ENCODE peak calls at places on chromosome 10, in six cellular contexts. V, I, G, Z, F and P are unnamed samples.

GRCh38 chr10:86075512-86075911 is 291.1 kb downstream of the GRID1 start:
- DNase-seq in Z (no peak), I (no peak), F (no peak), G (no peak), V (no peak), P (no peak)

GRCh38 chr10:68871731-68872342 is 29.3 kb upstream of the DDX50 start:
- DNase-seq in I (no peak), Z (no peak), G (no peak), F (no peak), V (peak; percentile 64), P (no peak)

GRCh38 chr10:44125879-44126675 is 258.8 kb downstream of the CXCL12 start:
- DNase-seq in Z (no peak), I (no peak), F (peak; percentile 22), V (no peak), G (peak; percentile 29), P (no peak)

GRCh38 chr10:91137822-91138221 is 82.6 kb upstream of the PCGF5 start:
- DNase-seq in G (no peak), V (no peak), F (no peak), I (no peak), Z (no peak), P (peak; percentile 78)

GRCh38 chr10:19874791-19875190 is 58.6 kb downstream of the PLXDC2 start:
- DNase-seq in V (no peak), F (no peak), G (no peak), I (no peak), Z (no peak), P (no peak)

GRCh38 chr10:122748496-122748895 is 48.9 kb upstream of the C10orf120 start:
- DNase-seq in F (no peak), G (no peak), Z (no peak), V (no peak), I (no peak), P (no peak)

GRCh38 chr10:98361131-98361633 is 53.8 kb downstream of the PYROXD2 start:
- DNase-seq in G (peak; percentile 91), I (peak; percentile 5), V (peak; percentile 38), Z (no peak), F (peak; percentile 97), P (peak; percentile 63)

GRCh38 chr10:1638889-1639418 is 98.4 kb downstream of the ADARB2 start:
- DNase-seq in V (no peak), I (no peak), Z (no peak), G (no peak), F (no peak), P (peak; percentile 44)

GRCh38 chr10:12547301-12547771 is 198.0 kb downstream of the CAMK1D start:
- DNase-seq in Z (no peak), G (no peak), F (no peak), I (no peak), V (no peak), P (no peak)

GRCh38 chr10:70890917-70891431 is 2.6 kb upstream of the PCBD1 start:
- DNase-seq in Z (no peak), F (no peak), G (peak; percentile 49), V (no peak), I (no peak), P (peak; percentile 92)

GRCh38 chr10:68474021-68474420 is 2.2 kb upstream of the DNA2 start:
- DNase-seq in V (no peak), Z (no peak), F (no peak), G (no peak), I (no peak), P (no peak)

GRCh38 chr10:110792476-110792875 is 79.3 kb upstream of the PDCD4 start:
- DNase-seq in F (no peak), I (no peak), V (no peak), Z (no peak), G (no peak), P (no peak)

GRCh38 chr10:89550509-89550908 is 15.1 kb upstream of the SLC16A12 start:
- DNase-seq in V (no peak), G (no peak), I (no peak), Z (no peak), F (peak; percentile 55), P (peak; percentile 59)

GRCh38 chr10:97703398-97704067 is 10.0 kb upstream of the MARVELD1 start:
- DNase-seq in G (no peak), V (no peak), I (no peak), Z (no peak), F (no peak), P (no peak)

GRCh38 chr10:93745411-93746065 is 12.2 kb upstream of the LGI1 start:
- DNase-seq in G (no peak), F (no peak), I (no peak), V (no peak), Z (no peak), P (no peak)

GRCh38 chr10:78025685-78026364 is 3.5 kb downstream of the POLR3A start:
- DNase-seq in V (no peak), F (peak; percentile 33), Z (no peak), I (no peak), G (no peak), P (no peak)

GRCh38 chr10:5945561-5946418 is 31.6 kb downstream of the IL15RA start:
- DNase-seq in I (no peak), G (peak; percentile 74), Z (no peak), V (peak; percentile 20), F (peak; percentile 87), P (peak; percentile 39)

GRCh38 chr10:70544431-70545340 is 57.9 kb downstream of the PRF1 start:
- DNase-seq in I (no peak), Z (no peak), F (no peak), V (no peak), G (no peak), P (no peak)

GRCh38 chr10:130038019-130038555 is 72.5 kb downstream of the C10orf143 start:
- DNase-seq in G (no peak), Z (no peak), F (no peak), V (no peak), I (no peak), P (no peak)